ENCODE peak calls at places on chromosomes 6 and 20, in nine cellular contexts. P is lung; B is neural crest cell; G is Peyer's patch; S is fibroblast of villous mesenchyme; I is adrenal gland; A is HepG2; E is CD4-positive, alpha-beta T cell; U is CD8-positive, alpha-beta T cell. T is an unnamed sample.

GRCh38 chr6:129469070-129469662 is 240.8 kb downstream of the ARHGAP18 start:
- DNase-seq in S (no peak), I (no peak), A (no peak), U (no peak), E (no peak), B (no peak), G (no peak), P (no peak), T (no peak)

GRCh38 chr20:43893930-43894329 is 20.7 kb upstream of the TOX2 start:
- DNase-seq in S (no peak), G (no peak), U (no peak), P (no peak), B (no peak), E (no peak), I (no peak), A (no peak), T (no peak)

GRCh38 chr20:21156266-21156665 is 30.4 kb downstream of the KIZ start:
- DNase-seq in B (no peak), A (no peak), G (no peak), P (no peak), U (no peak), E (no peak), S (peak), I (no peak), T (peak)

GRCh38 chr6:38566295-38566694 is 73.4 kb downstream of the BTBD9 start:
- DNase-seq in E (no peak), G (no peak), I (no peak), U (no peak), B (no peak), S (no peak), P (no peak), A (no peak), T (no peak)

GRCh38 chr6:119929121-119929520 is 579.6 kb upstream of the MAN1A1 start:
- DNase-seq in B (no peak), S (no peak), G (no peak), P (no peak), U (no peak), A (no peak), E (no peak), I (no peak), T (no peak)

GRCh38 chr6:139640453-139640852 is 266.0 kb upstream of the CITED2 start:
- DNase-seq in E (no peak), B (no peak), P (no peak), S (no peak), G (no peak), I (no peak), A (no peak), U (no peak), T (peak)

GRCh38 chr20:6700563-6701328 is 66.7 kb upstream of the BMP2 start:
- DNase-seq in B (no peak), U (no peak), E (no peak), G (peak), S (no peak), I (peak), P (no peak), A (no peak), T (no peak)

GRCh38 chr6:15519681-15520080 is 143.1 kb downstream of the DTNBP1 start:
- DNase-seq in I (no peak), B (no peak), E (no peak), A (no peak), G (no peak), U (no peak), P (no peak), S (no peak), T (no peak)

GRCh38 chr20:50278684-50279531 is 88.3 kb downstream of the CEBPB start:
- DNase-seq in U (no peak), E (no peak), A (peak), P (peak), I (peak), B (no peak), G (peak), S (peak), T (peak)

GRCh38 chr6:34696189-34696738 is 303 bp downstream of the ILRUN start:
- DNase-seq in E (no peak), S (peak), B (no peak), A (no peak), P (no peak), G (no peak), I (peak), U (no peak), T (peak)

GRCh38 chr6:11615214-11615602 is 77.7 kb downstream of the TMEM170B start:
- DNase-seq in G (no peak), I (no peak), B (no peak), S (no peak), E (no peak), P (no peak), U (no peak), A (no peak), T (peak)

GRCh38 chr20:50689864-50690263 is 1.5 kb downstream of the RIPOR3 start:
- DNase-seq in U (no peak), E (no peak), P (no peak), S (peak), B (no peak), I (peak), A (no peak), G (peak), T (peak)

GRCh38 chr6:5132741-5133140 is 47.6 kb downstream of the PPP1R3G start:
- DNase-seq in I (peak), B (no peak), A (no peak), U (peak), G (peak), E (no peak), P (peak), S (peak), T (peak)

GRCh38 chr6:143901885-143902708 is 37.8 kb downstream of the ZC2HC1B start:
- DNase-seq in U (no peak), P (no peak), A (no peak), G (no peak), I (peak), S (peak), E (no peak), B (no peak), T (peak)

GRCh38 chr6:170295519-170296422 is 4.9 kb upstream of the DLL1 start:
- DNase-seq in S (no peak), G (peak), E (no peak), A (no peak), I (no peak), U (no peak), P (no peak), B (peak), T (no peak)

GRCh38 chr6:42745083-42745637 is 743 bp downstream of the TBCC start:
- DNase-seq in G (peak), S (peak), P (peak), E (peak), A (peak), U (no peak), B (no peak), I (peak), T (peak)

GRCh38 chr20:58891076-58891685 is 38.7 kb downstream of the GNAS start:
- DNase-seq in U (peak), B (peak), E (peak), G (peak), P (peak), I (peak), S (peak), A (no peak), T (peak)

GRCh38 chr6:166266336-166266735 is 41.9 kb downstream of the PRR18 start:
- DNase-seq in U (no peak), P (no peak), B (no peak), G (no peak), E (no peak), I (no peak), A (no peak), S (no peak), T (no peak)

GRCh38 chr6:152846825-152847224 is 96.2 kb downstream of the VIP start:
- DNase-seq in P (no peak), S (no peak), I (no peak), U (no peak), B (no peak), G (no peak), E (no peak), A (peak), T (no peak)

GRCh38 chr6:36751091-36751490 is 53.5 kb downstream of the RAB44 start:
- DNase-seq in A (no peak), I (no peak), P (no peak), G (no peak), U (no peak), B (no peak), E (no peak), S (no peak), T (no peak)

GRCh38 chr6:13715444-13715883 is 3.8 kb upstream of the RANBP9 start:
- DNase-seq in E (no peak), A (peak), P (no peak), B (no peak), S (no peak), I (no peak), G (no peak), U (no peak), T (peak)

GRCh38 chr20:57579898-57580447 is 19.1 kb downstream of the PCK1 start:
- DNase-seq in S (no peak), G (no peak), B (no peak), P (no peak), I (no peak), A (no peak), U (no peak), E (no peak), T (no peak)

GRCh38 chr6:44508646-44509045 is 121.1 kb downstream of the CDC5L start:
- DNase-seq in A (no peak), S (peak), G (no peak), E (no peak), P (no peak), U (no peak), I (no peak), B (no peak), T (peak)

GRCh38 chr6:104402572-104402971 is 457.1 kb downstream of the HACE1 start:
- DNase-seq in S (no peak), I (no peak), P (no peak), G (no peak), B (no peak), E (no peak), A (no peak), U (no peak), T (no peak)

GRCh38 chr6:137271245-137272183 is 52.3 kb upstream of the IFNGR1 start:
- DNase-seq in E (no peak), S (peak), P (no peak), G (no peak), U (no peak), B (no peak), A (peak), I (no peak), T (peak)
- TF ChIP-seq CTCF in E (peak), S (peak), P (peak), G (peak), U (peak), B (peak), A (peak), I (peak), T (peak)

GRCh38 chr6:94323853-94324252 is 904.5 kb upstream of the EPHA7 start:
- DNase-seq in U (no peak), G (no peak), S (no peak), E (no peak), I (no peak), P (no peak), A (no peak), B (no peak), T (no peak)
- TF ChIP-seq CTCF in U (no peak), G (no peak), S (no peak), E (no peak), I (no peak), P (no peak), A (no peak), B (no peak), T (no peak)

GRCh38 chr20:23078994-23079364 is 7.1 kb downstream of the CD93 start:
- DNase-seq in B (no peak), A (peak), E (no peak), P (no peak), I (no peak), U (no peak), S (no peak), G (no peak), T (no peak)
- TF ChIP-seq CTCF in B (peak), A (peak), E (no peak), P (no peak), I (no peak), U (no peak), S (peak), G (no peak), T (no peak)

GRCh38 chr6:108163267-108163643 is 2.6 kb upstream of the NR2E1 start:
- DNase-seq in S (no peak), E (no peak), P (no peak), G (no peak), A (no peak), I (no peak), U (no peak), B (no peak), T (no peak)
- TF ChIP-seq CTCF in S (no peak), E (no peak), P (no peak), G (no peak), A (no peak), I (no peak), U (no peak), B (no peak), T (no peak)

GRCh38 chr6:136591617-136592016 is 41.4 kb upstream of the MAP7 start:
- DNase-seq in A (no peak), I (no peak), B (no peak), E (no peak), S (no peak), P (no peak), U (no peak), G (no peak), T (no peak)

GRCh38 chr6:136592930-136593673 is 42.9 kb upstream of the MAP7 start:
- DNase-seq in B (no peak), U (no peak), I (no peak), A (no peak), G (no peak), S (peak), P (no peak), E (no peak), T (peak)

GRCh38 chr6:136598048-136598447 is 47.8 kb upstream of the MAP7 start:
- DNase-seq in G (no peak), U (no peak), P (no peak), E (no peak), B (no peak), S (no peak), A (no peak), I (no peak), T (no peak)

GRCh38 chr6:136593748-136594490 is 43.7 kb upstream of the MAP7 start:
- DNase-seq in S (peak), B (no peak), G (peak), I (peak), U (no peak), E (no peak), P (peak), A (peak), T (peak)

DNA sequence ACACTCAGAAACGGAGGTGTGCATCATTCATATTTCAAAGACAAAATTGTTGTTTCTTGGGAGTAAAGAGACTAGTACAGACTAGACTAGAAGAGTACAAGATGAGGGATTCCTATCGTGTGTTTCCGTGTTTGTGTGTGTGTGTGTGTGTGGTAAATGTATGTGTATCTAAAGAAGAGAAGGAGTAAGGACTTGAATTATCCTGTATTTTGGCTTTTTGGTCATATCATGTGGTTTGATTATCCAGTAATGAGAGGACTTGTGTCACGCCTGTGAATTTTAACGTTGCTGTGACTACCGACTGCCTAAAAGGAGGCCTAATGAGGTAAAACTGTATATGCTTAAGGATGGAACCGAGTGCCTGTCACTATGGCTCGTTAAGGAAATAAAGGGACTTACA is 44.4 kb upstream of the MAP7 start:
- DNase-seq in I (no peak), S (no peak), A (no peak), P (no peak), U (no peak), B (no peak), G (no peak), E (no peak), T (no peak)
- TF ChIP-seq CTCF in I (no peak), S (no peak), A (no peak), P (no peak), U (no peak), B (no peak), G (no peak), E (no peak), T (no peak)

GRCh38 chr20:34579936-34580587 is 21.5 kb downstream of the MAP1LC3A start:
- DNase-seq in S (no peak), I (no peak), E (no peak), P (no peak), A (no peak), U (no peak), B (no peak), G (peak), T (peak)

GRCh38 chr20:34578521-34579147 is 20.1 kb downstream of the MAP1LC3A start:
- DNase-seq in U (no peak), S (no peak), G (no peak), B (no peak), I (no peak), E (no peak), A (no peak), P (no peak), T (no peak)

GRCh38 chr20:34578040-34578439 is 19.5 kb downstream of the MAP1LC3A start:
- DNase-seq in A (no peak), I (no peak), S (no peak), B (no peak), P (no peak), G (no peak), E (no peak), U (no peak), T (peak)

GRCh38 chr20:34580588-34580940 is 22.0 kb downstream of the MAP1LC3A start:
- DNase-seq in S (no peak), P (no peak), I (no peak), G (no peak), E (no peak), A (no peak), U (no peak), B (no peak), T (no peak)

GRCh38 chr20:34579191-34579661 is 20.7 kb downstream of the MAP1LC3A start:
- DNase-seq in E (no peak), A (peak), I (peak), G (peak), B (no peak), U (no peak), S (peak), P (no peak), T (peak)
- TF ChIP-seq CTCF in E (no peak), A (peak), I (peak), G (no peak), B (peak), U (no peak), S (peak), P (no peak), T (peak)